ENCODE peak calls at places on chromosomes 5 and 9, in nine cellular contexts. One of them, this sample, is unnamed.

GRCh38 chr5:90939208-90939607 is 380.6 kb downstream of the ADGRV1 start:
- DNase-seq in EL: peak
- DNase-seq in activated naive CD4-positive, alpha-beta T cell treated with Interleukin-2 at 50 U/mL for 16 hours: no peak
- DNase-seq in SK-N-DZ: no peak
- DNase-seq in GM04504: no peak
- DNase-seq in activated T-cell treated with anti-CD3 and anti-CD28 coated beads, Interleukin-2, amount 50 U/mL, for 24 hours: no peak
- DNase-seq in D721Med: no peak
- DNase-seq in T-helper 9 cell: no peak
- DNase-seq in breast epithelium: no peak
- DNase-seq in this sample: no peak

GRCh38 chr5:267716-268115 is 3.7 kb upstream of the PDCD6 start:
- DNase-seq in D721Med: no peak
- DNase-seq in T-helper 9 cell: no peak
- DNase-seq in SK-N-DZ: no peak
- DNase-seq in GM04504: no peak
- DNase-seq in activated naive CD4-positive, alpha-beta T cell treated with Interleukin-2 at 50 U/mL for 16 hours: no peak
- DNase-seq in activated T-cell treated with anti-CD3 and anti-CD28 coated beads, Interleukin-2, amount 50 U/mL, for 24 hours: no peak
- DNase-seq in breast epithelium: no peak
- DNase-seq in EL: no peak
- DNase-seq in this sample: no peak

GRCh38 chr9:89454498-89455355 is 43.2 kb downstream of the SEMA4D start:
- DNase-seq in activated T-cell treated with anti-CD3 and anti-CD28 coated beads, Interleukin-2, amount 50 U/mL, for 24 hours: no peak
- DNase-seq in GM04504: no peak
- DNase-seq in breast epithelium: no peak
- DNase-seq in SK-N-DZ: no peak
- DNase-seq in activated naive CD4-positive, alpha-beta T cell treated with Interleukin-2 at 50 U/mL for 16 hours: no peak
- DNase-seq in T-helper 9 cell: no peak
- DNase-seq in EL: no peak
- DNase-seq in D721Med: no peak
- DNase-seq in this sample: peak

GRCh38 chr9:98235126-98235525 is 20.3 kb downstream of the TBC1D2 start:
- DNase-seq in activated naive CD4-positive, alpha-beta T cell treated with Interleukin-2 at 50 U/mL for 16 hours: no peak
- DNase-seq in GM04504: no peak
- DNase-seq in EL: no peak
- DNase-seq in T-helper 9 cell: no peak
- DNase-seq in activated T-cell treated with anti-CD3 and anti-CD28 coated beads, Interleukin-2, amount 50 U/mL, for 24 hours: no peak
- DNase-seq in SK-N-DZ: no peak
- DNase-seq in D721Med: no peak
- DNase-seq in breast epithelium: no peak
- DNase-seq in this sample: no peak

GRCh38 chr5:115463985-115464384 is 80.6 kb downstream of the FEM1C start:
- DNase-seq in GM04504: no peak
- DNase-seq in activated naive CD4-positive, alpha-beta T cell treated with Interleukin-2 at 50 U/mL for 16 hours: no peak
- DNase-seq in breast epithelium: no peak
- DNase-seq in SK-N-DZ: no peak
- DNase-seq in activated T-cell treated with anti-CD3 and anti-CD28 coated beads, Interleukin-2, amount 50 U/mL, for 24 hours: no peak
- DNase-seq in EL: no peak
- DNase-seq in T-helper 9 cell: no peak
- DNase-seq in D721Med: no peak
- DNase-seq in this sample: no peak

GRCh38 chr5:67010684-67011409 is 185.8 kb downstream of the CD180 start:
- DNase-seq in activated naive CD4-positive, alpha-beta T cell treated with Interleukin-2 at 50 U/mL for 16 hours: peak
- DNase-seq in breast epithelium: no peak
- DNase-seq in EL: peak
- DNase-seq in activated T-cell treated with anti-CD3 and anti-CD28 coated beads, Interleukin-2, amount 50 U/mL, for 24 hours: no peak
- DNase-seq in GM04504: no peak
- DNase-seq in T-helper 9 cell: no peak
- DNase-seq in SK-N-DZ: peak
- DNase-seq in D721Med: no peak
- DNase-seq in this sample: no peak

GRCh38 chr9:107046692-107047091 is 183.7 kb downstream of the ZNF462 start:
- DNase-seq in activated naive CD4-positive, alpha-beta T cell treated with Interleukin-2 at 50 U/mL for 16 hours: no peak
- DNase-seq in EL: no peak
- DNase-seq in GM04504: no peak
- DNase-seq in D721Med: no peak
- DNase-seq in T-helper 9 cell: no peak
- DNase-seq in SK-N-DZ: no peak
- DNase-seq in activated T-cell treated with anti-CD3 and anti-CD28 coated beads, Interleukin-2, amount 50 U/mL, for 24 hours: no peak
- DNase-seq in breast epithelium: no peak
- DNase-seq in this sample: no peak

GRCh38 chr5:1189269-1189668 is 12.1 kb upstream of the SLC6A19 start:
- DNase-seq in breast epithelium: no peak
- DNase-seq in T-helper 9 cell: no peak
- DNase-seq in EL: no peak
- DNase-seq in SK-N-DZ: no peak
- DNase-seq in activated naive CD4-positive, alpha-beta T cell treated with Interleukin-2 at 50 U/mL for 16 hours: no peak
- DNase-seq in activated T-cell treated with anti-CD3 and anti-CD28 coated beads, Interleukin-2, amount 50 U/mL, for 24 hours: no peak
- DNase-seq in D721Med: no peak
- DNase-seq in GM04504: no peak
- DNase-seq in this sample: no peak

GRCh38 chr9:129081388-129081889 is 528 bp downstream of the DOLPP1 start:
- DNase-seq in D721Med: peak
- DNase-seq in SK-N-DZ: no peak
- DNase-seq in activated T-cell treated with anti-CD3 and anti-CD28 coated beads, Interleukin-2, amount 50 U/mL, for 24 hours: no peak
- DNase-seq in T-helper 9 cell: no peak
- DNase-seq in GM04504: no peak
- DNase-seq in EL: no peak
- DNase-seq in breast epithelium: no peak
- DNase-seq in activated naive CD4-positive, alpha-beta T cell treated with Interleukin-2 at 50 U/mL for 16 hours: no peak
- DNase-seq in this sample: no peak

GRCh38 chr5:1419476-1420210 is 25.6 kb downstream of the SLC6A3 start:
- DNase-seq in EL: no peak
- DNase-seq in T-helper 9 cell: no peak
- DNase-seq in SK-N-DZ: no peak
- DNase-seq in D721Med: no peak
- DNase-seq in activated naive CD4-positive, alpha-beta T cell treated with Interleukin-2 at 50 U/mL for 16 hours: no peak
- DNase-seq in GM04504: no peak
- DNase-seq in activated T-cell treated with anti-CD3 and anti-CD28 coated beads, Interleukin-2, amount 50 U/mL, for 24 hours: no peak
- DNase-seq in breast epithelium: no peak
- DNase-seq in this sample: peak

GRCh38 chr9:111034573-111035539 is 3.4 kb downstream of the LPAR1 start:
- DNase-seq in activated T-cell treated with anti-CD3 and anti-CD28 coated beads, Interleukin-2, amount 50 U/mL, for 24 hours: no peak
- DNase-seq in breast epithelium: no peak
- DNase-seq in SK-N-DZ: no peak
- DNase-seq in EL: peak
- DNase-seq in D721Med: no peak
- DNase-seq in activated naive CD4-positive, alpha-beta T cell treated with Interleukin-2 at 50 U/mL for 16 hours: no peak
- DNase-seq in GM04504: no peak
- DNase-seq in T-helper 9 cell: no peak
- DNase-seq in this sample: no peak

GRCh38 chr5:119397518-119398380 is 41.9 kb downstream of the TNFAIP8 start:
- DNase-seq in D721Med: no peak
- DNase-seq in activated T-cell treated with anti-CD3 and anti-CD28 coated beads, Interleukin-2, amount 50 U/mL, for 24 hours: no peak
- DNase-seq in T-helper 9 cell: no peak
- DNase-seq in breast epithelium: no peak
- DNase-seq in EL: peak
- DNase-seq in SK-N-DZ: no peak
- DNase-seq in GM04504: no peak
- DNase-seq in activated naive CD4-positive, alpha-beta T cell treated with Interleukin-2 at 50 U/mL for 16 hours: peak
- DNase-seq in this sample: no peak

GRCh38 chr9:90983394-90983793 is 181.8 kb downstream of the SYK start:
- DNase-seq in activated naive CD4-positive, alpha-beta T cell treated with Interleukin-2 at 50 U/mL for 16 hours: no peak
- DNase-seq in EL: no peak
- DNase-seq in activated T-cell treated with anti-CD3 and anti-CD28 coated beads, Interleukin-2, amount 50 U/mL, for 24 hours: no peak
- DNase-seq in D721Med: no peak
- DNase-seq in T-helper 9 cell: no peak
- DNase-seq in SK-N-DZ: no peak
- DNase-seq in GM04504: no peak
- DNase-seq in breast epithelium: no peak
- DNase-seq in this sample: no peak